ENCODE peak calls at places on chromosomes 2 and 18, in ten cellular contexts. One of them, this sample, is unnamed.

GRCh38 chr2:241817126-241817820 is 8.3 kb downstream of the NEU4 start:
- DNase-seq in naive B cell: no peak
- DNase-seq in T follicular helper cell: no peak
- DNase-seq in retina: no peak
- DNase-seq in hepatic stellate cell: peak
- DNase-seq in T-helper 2 cell: no peak
- DNase-seq in activated effector memory CD4-positive, alpha-beta T cell treated with Interleukin-2 at 50 U/mL for 16 hours: no peak
- DNase-seq in neural crest cell: no peak
- DNase-seq in breast epithelium: no peak
- DNase-seq in substantia nigra: no peak
- DNase-seq in this sample: peak

GRCh38 chr2:211846031-211846400 is 692.6 kb downstream of the ERBB4 start:
- DNase-seq in retina: no peak
- DNase-seq in T-helper 2 cell: no peak
- DNase-seq in neural crest cell: no peak
- DNase-seq in hepatic stellate cell: no peak
- DNase-seq in T follicular helper cell: no peak
- DNase-seq in activated effector memory CD4-positive, alpha-beta T cell treated with Interleukin-2 at 50 U/mL for 16 hours: no peak
- DNase-seq in breast epithelium: no peak
- DNase-seq in substantia nigra: no peak
- DNase-seq in naive B cell: no peak
- DNase-seq in this sample: no peak

GRCh38 chr2:203579131-203579643 is 44.1 kb upstream of the RAPH1 start:
- DNase-seq in hepatic stellate cell: peak
- DNase-seq in activated effector memory CD4-positive, alpha-beta T cell treated with Interleukin-2 at 50 U/mL for 16 hours: no peak
- DNase-seq in T-helper 2 cell: peak
- DNase-seq in breast epithelium: peak
- DNase-seq in T follicular helper cell: no peak
- DNase-seq in retina: no peak
- DNase-seq in neural crest cell: no peak
- DNase-seq in naive B cell: no peak
- DNase-seq in substantia nigra: no peak
- DNase-seq in this sample: no peak

GRCh38 chr2:55595536-55595935 is 21.9 kb downstream of the PPP4R3B start:
- DNase-seq in naive B cell: no peak
- DNase-seq in activated effector memory CD4-positive, alpha-beta T cell treated with Interleukin-2 at 50 U/mL for 16 hours: no peak
- DNase-seq in T-helper 2 cell: no peak
- DNase-seq in neural crest cell: no peak
- DNase-seq in hepatic stellate cell: no peak
- DNase-seq in breast epithelium: no peak
- DNase-seq in T follicular helper cell: no peak
- DNase-seq in retina: no peak
- DNase-seq in substantia nigra: no peak
- DNase-seq in this sample: no peak

GRCh38 chr2:2244508-2244907 is 86.6 kb downstream of the MYT1L start:
- DNase-seq in retina: no peak
- DNase-seq in neural crest cell: no peak
- DNase-seq in T follicular helper cell: no peak
- DNase-seq in hepatic stellate cell: no peak
- DNase-seq in activated effector memory CD4-positive, alpha-beta T cell treated with Interleukin-2 at 50 U/mL for 16 hours: no peak
- DNase-seq in T-helper 2 cell: no peak
- DNase-seq in substantia nigra: no peak
- DNase-seq in breast epithelium: no peak
- DNase-seq in naive B cell: no peak
- DNase-seq in this sample: no peak

GRCh38 chr18:23141022-23141999 is 6.0 kb downstream of the CABLES1 start:
- DNase-seq in breast epithelium: no peak
- DNase-seq in T follicular helper cell: no peak
- DNase-seq in hepatic stellate cell: no peak
- DNase-seq in substantia nigra: no peak
- DNase-seq in neural crest cell: no peak
- DNase-seq in T-helper 2 cell: no peak
- DNase-seq in activated effector memory CD4-positive, alpha-beta T cell treated with Interleukin-2 at 50 U/mL for 16 hours: no peak
- DNase-seq in naive B cell: no peak
- DNase-seq in retina: peak
- DNase-seq in this sample: no peak

GRCh38 chr2:58052978-58053377 is 6.4 kb downstream of the VRK2 start:
- DNase-seq in activated effector memory CD4-positive, alpha-beta T cell treated with Interleukin-2 at 50 U/mL for 16 hours: no peak
- DNase-seq in neural crest cell: no peak
- DNase-seq in T follicular helper cell: no peak
- DNase-seq in T-helper 2 cell: no peak
- DNase-seq in breast epithelium: no peak
- DNase-seq in substantia nigra: no peak
- DNase-seq in naive B cell: no peak
- DNase-seq in retina: no peak
- DNase-seq in hepatic stellate cell: no peak
- DNase-seq in this sample: no peak

GRCh38 chr2:219560037-219560892 is 11.1 kb downstream of the OBSL1 start:
- DNase-seq in neural crest cell: no peak
- DNase-seq in T-helper 2 cell: no peak
- DNase-seq in substantia nigra: no peak
- DNase-seq in T follicular helper cell: no peak
- DNase-seq in activated effector memory CD4-positive, alpha-beta T cell treated with Interleukin-2 at 50 U/mL for 16 hours: peak
- DNase-seq in retina: no peak
- DNase-seq in naive B cell: no peak
- DNase-seq in hepatic stellate cell: peak
- DNase-seq in breast epithelium: no peak
- DNase-seq in this sample: no peak

GRCh38 chr2:231355802-231356473 is 39.6 kb upstream of the B3GNT7 start:
- DNase-seq in activated effector memory CD4-positive, alpha-beta T cell treated with Interleukin-2 at 50 U/mL for 16 hours: no peak
- DNase-seq in hepatic stellate cell: no peak
- DNase-seq in retina: peak
- DNase-seq in T-helper 2 cell: no peak
- DNase-seq in substantia nigra: no peak
- DNase-seq in breast epithelium: no peak
- DNase-seq in neural crest cell: no peak
- DNase-seq in naive B cell: no peak
- DNase-seq in T follicular helper cell: no peak
- DNase-seq in this sample: no peak

This sample was measured in T-helper 17 cell.